ENCODE peak calls at places on chromosomes 16 and 17, in eight cellular contexts. S is cardiac fibroblast; F is AG09309; C is thyroid gland; J is anterior cingulate cortex; U is foreskin fibroblast; L is fibroblast of the conjunctiva; G is activated T-helper 9 cell treated with anti-CD3 and anti-CD28 coated beads, Interleukin-2, amount 50 U/mL, for 16 hours. O is an unnamed sample.

GRCh38 chr17:2323629-2324314 is 12.5 kb downstream of the TSR1 start:
- DNase-seq in S (no peak), F (no peak), C (no peak), J (no peak), U (no peak), L (no peak), G (no peak), O (no peak)

GRCh38 chr17:40497704-40498103 is 3.7 kb downstream of the TNS4 start:
- DNase-seq in S (peak; percentile 61), F (no peak), C (no peak), J (no peak), U (peak; percentile 84), L (no peak), G (no peak), O (no peak)

GRCh38 chr16:48365030-48365600 is 20.1 kb downstream of the SIAH1 start:
- DNase-seq in S (no peak), F (no peak), C (no peak), J (no peak), U (no peak), L (no peak), G (no peak), O (no peak)

GRCh38 chr16:86018487-86018886 is 119.5 kb downstream of the IRF8 start:
- DNase-seq in S (peak; percentile 27), F (no peak), C (no peak), J (no peak), U (no peak), L (no peak), G (no peak), O (peak; percentile 48)

GRCh38 chr17:32971171-32971570 is 20.5 kb upstream of the SPACA3 start:
- DNase-seq in S (peak; percentile 32), F (peak; percentile 51), C (no peak), J (no peak), U (peak; percentile 9), L (no peak), G (no peak), O (no peak)

GRCh38 chr17:14737984-14738651 is 437.2 kb downstream of the HS3ST3B1 start:
- DNase-seq in S (peak; percentile 96), F (peak; percentile 98), C (no peak), J (no peak), U (peak; percentile 93), L (peak; percentile 92), G (no peak), O (peak; percentile 24)

GRCh38 chr17:47693667-47694017 is 319 bp upstream of the TBKBP1 start:
- DNase-seq in S (no peak), F (no peak), C (no peak), J (no peak), U (no peak), L (no peak), G (no peak), O (no peak)

GRCh38 chr16:9837481-9837880 is 344.7 kb downstream of the GRIN2A start:
- DNase-seq in S (no peak), F (no peak), C (no peak), J (no peak), U (peak; percentile 79), L (no peak), G (no peak), O (no peak)

GRCh38 chr17:38908676-38909181 is 16.7 kb upstream of the LASP1NB start:
- DNase-seq in S (peak; percentile 32), F (no peak), C (no peak), J (no peak), U (no peak), L (no peak), G (no peak), O (no peak)

O was measured in left ventricle myocardium inferior.